ENCODE peak calls at places on chromosomes 6 and 20, in seven cellular contexts. One of them, this sample, is unnamed.

GRCh38 chr6:34021001-34021838 is 124.7 kb downstream of the GRM4 start:
- DNase-seq in HCT116: no peak
- DNase-seq in HepG2: no peak
- DNase-seq in H1: no peak
- DNase-seq in SK-N-SH: no peak
- DNase-seq in GM12878: no peak
- DNase-seq in K562: peak
- DNase-seq in this sample: no peak

GRCh38 chr6:89944181-89944755 is 50.0 kb downstream of the GJA10 start:
- DNase-seq in HCT116: no peak
- DNase-seq in HepG2: no peak
- DNase-seq in H1: no peak
- DNase-seq in SK-N-SH: no peak
- DNase-seq in GM12878: no peak
- DNase-seq in K562: no peak
- DNase-seq in this sample: no peak

GRCh38 chr20:46438156-46438750 is 31.8 kb upstream of the ELMO2 start:
- DNase-seq in HCT116: peak
- DNase-seq in HepG2: peak
- DNase-seq in H1: peak
- DNase-seq in SK-N-SH: peak
- DNase-seq in GM12878: no peak
- DNase-seq in K562: peak
- DNase-seq in this sample: peak

GRCh38 chr6:27188206-27188884 is 59.2 kb upstream of the PRSS16 start:
- DNase-seq in HCT116: peak
- DNase-seq in HepG2: peak
- DNase-seq in H1: no peak
- DNase-seq in SK-N-SH: peak
- DNase-seq in GM12878: peak
- DNase-seq in K562: peak
- DNase-seq in this sample: peak

GRCh38 chr20:57089701-57090144 is 176.7 kb downstream of the BMP7 start:
- DNase-seq in HCT116: peak
- DNase-seq in HepG2: peak
- DNase-seq in H1: peak
- DNase-seq in SK-N-SH: peak
- DNase-seq in GM12878: no peak
- DNase-seq in K562: peak
- DNase-seq in this sample: peak

GRCh38 chr20:36311854-36312723 is 6.0 kb downstream of the DLGAP4 start:
- DNase-seq in HCT116: no peak
- DNase-seq in HepG2: no peak
- DNase-seq in H1: no peak
- DNase-seq in SK-N-SH: no peak
- DNase-seq in GM12878: no peak
- DNase-seq in K562: no peak
- DNase-seq in this sample: no peak

GRCh38 chr6:111603648-111604047 is 2.0 kb downstream of the TRAF3IP2 start:
- DNase-seq in HCT116: no peak
- DNase-seq in HepG2: no peak
- DNase-seq in H1: no peak
- DNase-seq in SK-N-SH: no peak
- DNase-seq in GM12878: no peak
- DNase-seq in K562: no peak
- DNase-seq in this sample: no peak

GRCh38 chr6:155256122-155256795 is 7.6 kb upstream of the CLDN20 start:
- DNase-seq in HCT116: no peak
- DNase-seq in HepG2: no peak
- DNase-seq in H1: no peak
- DNase-seq in SK-N-SH: no peak
- DNase-seq in GM12878: no peak
- DNase-seq in K562: no peak
- DNase-seq in this sample: no peak

GRCh38 chr6:139925894-139926641 is 551.6 kb upstream of the CITED2 start:
- DNase-seq in HCT116: no peak
- DNase-seq in HepG2: peak
- DNase-seq in H1: no peak
- DNase-seq in SK-N-SH: peak
- DNase-seq in GM12878: no peak
- DNase-seq in K562: no peak
- DNase-seq in this sample: no peak

GRCh38 chr20:32742322-32743236 is 688 bp downstream of the COMMD7 start:
- DNase-seq in HCT116: no peak
- DNase-seq in HepG2: no peak
- DNase-seq in H1: no peak
- DNase-seq in SK-N-SH: peak
- DNase-seq in GM12878: no peak
- DNase-seq in K562: no peak
- DNase-seq in this sample: no peak
- TF ChIP-seq JUND in HCT116: no peak
- TF ChIP-seq JUND in HepG2: no peak
- TF ChIP-seq JUND in H1: no peak
- TF ChIP-seq JUND in SK-N-SH: no peak
- TF ChIP-seq JUND in GM12878: no peak
- TF ChIP-seq JUND in K562: no peak
- TF ChIP-seq JUND in this sample: no peak

GRCh38 chr6:56491606-56492328 is 150.9 kb downstream of the DST start:
- DNase-seq in HCT116: no peak
- DNase-seq in HepG2: no peak
- DNase-seq in H1: no peak
- DNase-seq in SK-N-SH: no peak
- DNase-seq in GM12878: no peak
- DNase-seq in K562: no peak
- DNase-seq in this sample: no peak

GRCh38 chr6:56489559-56489958 is 153.1 kb downstream of the DST start:
- DNase-seq in HCT116: no peak
- DNase-seq in HepG2: no peak
- DNase-seq in H1: no peak
- DNase-seq in SK-N-SH: no peak
- DNase-seq in GM12878: no peak
- DNase-seq in K562: no peak
- DNase-seq in this sample: no peak

GRCh38 chr6:56486681-56487080 is 156.0 kb downstream of the DST start:
- DNase-seq in HCT116: no peak
- DNase-seq in HepG2: no peak
- DNase-seq in H1: no peak
- DNase-seq in SK-N-SH: no peak
- DNase-seq in GM12878: no peak
- DNase-seq in K562: no peak
- DNase-seq in this sample: no peak

GRCh38 chr6:56488281-56488680 is 154.4 kb downstream of the DST start:
- DNase-seq in HCT116: no peak
- DNase-seq in HepG2: no peak
- DNase-seq in H1: no peak
- DNase-seq in SK-N-SH: peak
- DNase-seq in GM12878: no peak
- DNase-seq in K562: no peak
- DNase-seq in this sample: no peak

DNA sequence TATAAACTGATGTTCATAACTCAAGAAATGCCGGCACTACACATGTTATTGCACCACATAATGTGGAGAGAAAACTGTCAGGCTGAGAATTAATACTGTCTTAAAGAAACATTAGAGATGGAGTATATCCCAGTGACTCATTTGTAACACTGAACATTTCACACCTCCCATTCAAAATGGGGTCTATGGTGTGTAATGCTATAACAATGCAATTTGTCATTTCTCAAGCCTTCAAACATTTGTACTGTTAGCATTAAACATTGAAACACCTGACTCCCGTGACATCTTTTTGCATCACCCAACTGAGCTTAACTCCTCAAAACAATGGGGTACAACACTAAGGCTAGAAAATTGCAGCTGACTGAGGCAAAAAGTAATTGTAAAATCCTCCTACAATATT is 151.7 kb downstream of the DST start:
- DNase-seq in HCT116: no peak
- DNase-seq in HepG2: no peak
- DNase-seq in H1: no peak
- DNase-seq in SK-N-SH: no peak
- DNase-seq in GM12878: no peak
- DNase-seq in K562: no peak
- DNase-seq in this sample: no peak
- TF ChIP-seq JUND in HCT116: no peak
- TF ChIP-seq JUND in HepG2: no peak
- TF ChIP-seq JUND in H1: no peak
- TF ChIP-seq JUND in SK-N-SH: peak
- TF ChIP-seq JUND in GM12878: no peak
- TF ChIP-seq JUND in K562: no peak
- TF ChIP-seq JUND in this sample: no peak

GRCh38 chr6:56497270-56497669 is 145.4 kb downstream of the DST start:
- DNase-seq in HCT116: no peak
- DNase-seq in HepG2: no peak
- DNase-seq in H1: no peak
- DNase-seq in SK-N-SH: no peak
- DNase-seq in GM12878: no peak
- DNase-seq in K562: no peak
- DNase-seq in this sample: no peak

GRCh38 chr6:56495654-56496053 is 147.0 kb downstream of the DST start:
- DNase-seq in HCT116: no peak
- DNase-seq in HepG2: no peak
- DNase-seq in H1: no peak
- DNase-seq in SK-N-SH: no peak
- DNase-seq in GM12878: no peak
- DNase-seq in K562: no peak
- DNase-seq in this sample: no peak

GRCh38 chr6:56497691-56498090 is 145.0 kb downstream of the DST start:
- DNase-seq in HCT116: no peak
- DNase-seq in HepG2: no peak
- DNase-seq in H1: no peak
- DNase-seq in SK-N-SH: no peak
- DNase-seq in GM12878: no peak
- DNase-seq in K562: no peak
- DNase-seq in this sample: no peak

DNA sequence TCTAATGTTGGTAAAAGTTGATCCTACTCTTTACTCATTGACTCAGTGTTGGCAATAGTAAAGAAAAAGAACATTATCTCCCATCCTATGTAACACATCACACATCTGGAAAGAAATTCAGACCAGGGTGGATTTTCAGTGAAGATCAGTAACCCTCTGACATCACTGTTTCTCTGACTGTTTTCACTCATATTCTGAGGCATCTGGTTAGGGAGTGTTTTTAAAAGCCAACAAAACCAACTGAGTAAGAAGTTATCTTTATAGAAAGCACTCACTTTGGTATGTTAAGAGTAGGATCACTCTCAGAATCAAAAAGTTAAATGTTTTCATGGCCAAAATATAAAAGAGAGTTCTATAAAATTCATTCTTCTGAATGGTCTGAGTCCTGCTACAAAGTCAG is 143.6 kb downstream of the DST start:
- DNase-seq in HCT116: no peak
- DNase-seq in HepG2: no peak
- DNase-seq in H1: no peak
- DNase-seq in SK-N-SH: no peak
- DNase-seq in GM12878: no peak
- DNase-seq in K562: no peak
- DNase-seq in this sample: no peak
- TF ChIP-seq JUND in HCT116: no peak
- TF ChIP-seq JUND in HepG2: no peak
- TF ChIP-seq JUND in H1: no peak
- TF ChIP-seq JUND in SK-N-SH: no peak
- TF ChIP-seq JUND in GM12878: no peak
- TF ChIP-seq JUND in K562: no peak
- TF ChIP-seq JUND in this sample: no peak

DNA sequence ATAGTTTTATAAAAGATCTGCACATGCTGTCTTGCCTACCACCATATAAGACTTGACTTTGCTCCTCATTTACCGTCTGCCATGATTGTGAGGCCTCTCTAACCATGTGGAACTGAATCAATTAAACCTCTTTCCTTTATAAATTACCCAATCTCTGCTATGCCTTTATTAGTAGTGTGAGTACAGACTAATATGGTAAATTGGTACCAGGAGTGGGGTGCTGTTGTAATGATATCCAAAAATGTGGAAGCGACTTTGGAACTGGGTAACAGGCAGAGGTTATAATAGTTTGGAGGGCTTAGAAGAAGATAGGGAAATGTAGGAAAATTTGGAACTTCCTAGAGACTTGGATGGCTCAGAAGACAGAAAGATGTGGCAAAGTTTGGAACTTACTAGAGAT is 64.2 kb upstream of the TFAP2D start:
- DNase-seq in HCT116: no peak
- DNase-seq in HepG2: no peak
- DNase-seq in H1: no peak
- DNase-seq in SK-N-SH: no peak
- DNase-seq in GM12878: no peak
- DNase-seq in K562: no peak
- DNase-seq in this sample: no peak
- TF ChIP-seq JUND in HCT116: no peak
- TF ChIP-seq JUND in HepG2: no peak
- TF ChIP-seq JUND in H1: no peak
- TF ChIP-seq JUND in SK-N-SH: no peak
- TF ChIP-seq JUND in GM12878: no peak
- TF ChIP-seq JUND in K562: no peak
- TF ChIP-seq JUND in this sample: no peak

GRCh38 chr20:10985536-10985935 is 311.7 kb upstream of the JAG1 start:
- DNase-seq in HCT116: no peak
- DNase-seq in HepG2: no peak
- DNase-seq in H1: no peak
- DNase-seq in SK-N-SH: no peak
- DNase-seq in GM12878: no peak
- DNase-seq in K562: no peak
- DNase-seq in this sample: no peak
- TF ChIP-seq JUND in HCT116: no peak
- TF ChIP-seq JUND in HepG2: no peak
- TF ChIP-seq JUND in H1: no peak
- TF ChIP-seq JUND in SK-N-SH: peak
- TF ChIP-seq JUND in GM12878: no peak
- TF ChIP-seq JUND in K562: no peak
- TF ChIP-seq JUND in this sample: no peak

GRCh38 chr6:170091639-170092579 is 199.0 kb downstream of the DLL1 start:
- DNase-seq in HCT116: no peak
- DNase-seq in HepG2: no peak
- DNase-seq in H1: no peak
- DNase-seq in SK-N-SH: no peak
- DNase-seq in GM12878: no peak
- DNase-seq in K562: no peak
- DNase-seq in this sample: no peak

GRCh38 chr6:170091000-170091638 is 199.8 kb downstream of the DLL1 start:
- DNase-seq in HCT116: no peak
- DNase-seq in HepG2: no peak
- DNase-seq in H1: no peak
- DNase-seq in SK-N-SH: no peak
- DNase-seq in GM12878: no peak
- DNase-seq in K562: no peak
- DNase-seq in this sample: no peak

GRCh38 chr6:170088349-170088951 is 202.4 kb downstream of the DLL1 start:
- DNase-seq in HCT116: no peak
- DNase-seq in HepG2: no peak
- DNase-seq in H1: no peak
- DNase-seq in SK-N-SH: no peak
- DNase-seq in GM12878: no peak
- DNase-seq in K562: no peak
- DNase-seq in this sample: no peak

GRCh38 chr6:170089937-170090335 is 200.9 kb downstream of the DLL1 start:
- DNase-seq in HCT116: no peak
- DNase-seq in HepG2: no peak
- DNase-seq in H1: no peak
- DNase-seq in SK-N-SH: no peak
- DNase-seq in GM12878: no peak
- DNase-seq in K562: no peak
- DNase-seq in this sample: no peak

GRCh38 chr6:170090561-170090960 is 200.3 kb downstream of the DLL1 start:
- DNase-seq in HCT116: no peak
- DNase-seq in HepG2: no peak
- DNase-seq in H1: no peak
- DNase-seq in SK-N-SH: no peak
- DNase-seq in GM12878: no peak
- DNase-seq in K562: no peak
- DNase-seq in this sample: no peak
- TF ChIP-seq JUND in HCT116: no peak
- TF ChIP-seq JUND in HepG2: no peak
- TF ChIP-seq JUND in H1: no peak
- TF ChIP-seq JUND in SK-N-SH: no peak
- TF ChIP-seq JUND in GM12878: no peak
- TF ChIP-seq JUND in K562: no peak
- TF ChIP-seq JUND in this sample: no peak

This sample was measured in T47D.